ENCODE peak calls at places on chromosomes 11 and 22, in four cellular contexts. T is stomach, L is upper lobe of left lung, U is esophagus muscularis mucosa. R is an unnamed sample.

GRCh38 chr11:69285091-69285490 is 8.9 kb upstream of the MYEOV start:
- DNase-seq in T (no peak), L (no peak), U (no peak), R (no peak)

GRCh38 chr11:61024938-61025818 is 53.7 kb downstream of the CD6 start:
- DNase-seq in T (no peak), L (no peak), U (no peak), R (no peak)

GRCh38 chr11:64590763-64591221 is at the start of gene SLC22A12:
- DNase-seq in T (no peak), L (peak), U (no peak), R (peak)

GRCh38 chr22:36022162-36022561 is 6.5 kb downstream of the RBFOX2 start:
- DNase-seq in T (no peak), L (no peak), U (no peak), R (no peak)

GRCh38 chr11:61516675-61517516 is 8.3 kb downstream of the LRRC10B start:
- DNase-seq in T (peak), L (peak), U (no peak), R (no peak)

GRCh38 chr22:33129621-33130020 is 71.4 kb upstream of the SYN3 start:
- DNase-seq in T (no peak), L (no peak), U (no peak), R (no peak)

GRCh38 chr22:48474881-48475280 is 1352.8 kb downstream of the BRD1 start:
- DNase-seq in T (no peak), L (no peak), U (no peak), R (no peak)

GRCh38 chr22:48696371-48696770 is 1131.3 kb downstream of the BRD1 start:
- DNase-seq in T (no peak), L (peak), U (no peak), R (no peak)

GRCh38 chr22:36244522-36245391 is 5.4 kb upstream of the APOL2 start:
- DNase-seq in T (no peak), L (no peak), U (no peak), R (no peak)

GRCh38 chr11:47216141-47216798 is 1.5 kb downstream of the DDB2 start:
- DNase-seq in T (peak), L (no peak), U (no peak), R (no peak)

GRCh38 chr11:64459016-64459415 is 100.1 kb downstream of the RPS6KA4 start:
- DNase-seq in T (no peak), L (no peak), U (no peak), R (peak)

GRCh38 chr11:134372961-134373360 is 39.1 kb downstream of the B3GAT1 start:
- DNase-seq in T (no peak), L (no peak), U (no peak), R (peak)

GRCh38 chr11:62577046-62577708 is 3.5 kb upstream of the EEF1G start:
- DNase-seq in T (no peak), L (no peak), U (no peak), R (no peak)

GRCh38 chr22:22748297-22748743 is 103.9 kb downstream of the GGTLC2 start:
- DNase-seq in T (peak), L (no peak), U (no peak), R (no peak)

GRCh38 chr11:93100211-93100610 is 97.6 kb downstream of the SLC36A4 start:
- DNase-seq in T (no peak), L (peak), U (no peak), R (no peak)

GRCh38 chr11:82927264-82927880 is 25.8 kb downstream of the DDIAS start:
- DNase-seq in T (no peak), L (no peak), U (no peak), R (no peak)

GRCh38 chr11:19508166-19508565 is 204.5 kb upstream of the NAV2 start:
- DNase-seq in T (peak), L (no peak), U (no peak), R (no peak)

GRCh38 chr11:27976262-27976661 is 131.7 kb downstream of the KIF18A start:
- DNase-seq in T (no peak), L (no peak), U (no peak), R (no peak)

GRCh38 chr11:534592-535518 is 521 bp downstream of the HRAS start:
- DNase-seq in T (peak), L (peak), U (no peak), R (no peak)

GRCh38 chr11:71323876-71324526 is 71.6 kb upstream of the SHANK2 start:
- DNase-seq in T (no peak), L (no peak), U (no peak), R (peak)

GRCh38 chr11:78192223-78192719 is 3.6 kb downstream of the USP35 start:
- DNase-seq in T (no peak), L (peak), U (no peak), R (peak)

GRCh38 chr11:47239889-47240288 is 8.7 kb downstream of the ACP2 start:
- DNase-seq in T (no peak), L (no peak), U (no peak), R (no peak)

DNA sequence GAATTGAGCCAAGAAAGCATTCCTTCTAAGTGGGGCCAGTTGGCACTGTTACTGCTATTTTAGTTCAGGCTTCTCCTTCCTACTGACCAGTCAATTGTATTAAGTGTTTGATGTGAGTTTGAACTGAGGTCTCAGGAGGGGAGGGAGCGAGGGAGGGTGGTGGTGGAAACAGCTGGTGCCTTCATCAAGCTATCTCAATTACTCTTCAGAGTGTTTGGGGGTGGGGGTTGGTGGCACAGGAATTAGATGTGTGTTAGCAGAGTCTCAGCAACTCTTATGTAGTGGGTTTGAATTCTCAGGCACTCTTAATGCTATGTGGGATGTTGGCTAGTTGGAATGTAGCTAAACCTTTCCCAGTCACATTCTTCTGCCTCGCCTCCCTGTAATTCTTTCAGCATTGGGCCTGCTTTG is 14.5 kb downstream of the CTNND1 start:
- DNase-seq in T (no peak), L (no peak), U (no peak), R (no peak)
- TF ChIP-seq POLR2A in T (no peak), L (no peak), U (no peak), R (no peak)

GRCh38 chr22:42769238-42769573 is 48.5 kb upstream of the A4GALT start:
- DNase-seq in T (no peak), L (peak), U (no peak), R (no peak)

GRCh38 chr22:42768385-42769035 is 47.8 kb upstream of the A4GALT start:
- DNase-seq in T (no peak), L (peak), U (no peak), R (no peak)

GRCh38 chr22:42764895-42765363 is 44.3 kb upstream of the A4GALT start:
- DNase-seq in T (no peak), L (peak), U (no peak), R (no peak)

GRCh38 chr22:42763965-42764480 is 43.4 kb upstream of the A4GALT start:
- DNase-seq in T (no peak), L (peak), U (no peak), R (no peak)

GRCh38 chr22:42766860-42767259 is 46.2 kb upstream of the A4GALT start:
- DNase-seq in T (no peak), L (no peak), U (no peak), R (no peak)
- TF ChIP-seq POLR2AphosphoS5 in T (no peak), L (no peak), U (no peak), R (no peak)

GRCh38 chr11:35045219-35045819 is 93.7 kb upstream of the CD44 start:
- DNase-seq in T (no peak), L (no peak), U (no peak), R (no peak)
- TF ChIP-seq EP300 in T (no peak), L (no peak), U (no peak), R (no peak)

GRCh38 chr11:122743949-122744876 is 88.7 kb downstream of the UBASH3B start:
- DNase-seq in T (peak), L (no peak), U (no peak), R (peak)
- TF ChIP-seq POLR2A in T (no peak), L (peak), U (no peak), R (no peak)

DNA sequence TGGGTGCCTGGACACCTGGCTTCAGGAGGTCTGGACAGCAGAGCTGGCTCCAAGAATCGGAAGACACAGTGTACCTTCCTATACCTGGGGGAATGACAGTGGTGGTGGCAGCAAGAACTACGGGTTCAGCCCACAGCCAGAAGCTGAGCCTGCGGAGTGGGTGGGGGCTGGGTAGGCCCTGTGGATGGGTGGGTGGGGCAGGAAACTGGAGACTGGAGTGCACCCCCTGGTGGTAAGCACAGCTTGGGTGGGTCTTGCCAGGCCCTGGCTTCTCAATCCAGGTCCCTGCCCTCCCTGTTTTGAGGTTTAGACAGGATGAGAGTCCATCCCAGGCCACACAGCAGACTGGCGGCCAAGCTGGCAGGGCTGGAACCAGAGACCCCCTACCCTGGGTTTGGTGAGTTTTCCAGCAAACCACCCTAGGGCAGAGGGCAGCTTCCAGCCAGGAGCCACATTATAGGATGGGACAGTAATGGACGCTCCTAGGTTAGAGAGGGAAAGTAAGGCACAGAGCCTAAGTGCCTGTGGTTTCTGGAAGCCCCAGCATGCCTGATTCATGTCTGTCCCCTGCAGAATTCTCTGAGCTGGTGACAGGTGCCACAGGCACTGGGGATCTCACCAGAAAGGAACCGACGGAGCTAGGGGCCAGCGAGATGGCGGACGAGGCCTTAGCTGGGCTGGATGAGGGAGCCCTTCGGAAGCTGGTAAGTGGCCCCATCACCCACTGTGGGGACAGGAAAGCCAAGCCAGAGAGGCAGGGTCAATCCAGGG is 1.7 kb downstream of the SMTN start:
- DNase-seq in T (peak), L (no peak), U (no peak), R (peak)
- TF ChIP-seq POLR2AphosphoS5 in T (peak), L (no peak), U (no peak), R (peak)